ENCODE peak calls at places on chromosome 20, in five cellular contexts. G is Kasumi-1; L is astrocyte of the spinal cord; H is activated CD4-positive, alpha-beta T cell treated with anti-CD3 and anti-CD28 coated beads, Interleukin-2, amount 50 U/mL, for 1 hour; Q is stimulated activated CD8-positive, alpha-beta memory T cell treated with anti-CD3 and anti-CD28 coated beads, Interleukin-15, amount 100 ng/mL, for 24 hours. B is an unnamed sample.

GRCh38 chr20:24695529-24696225 is 226.2 kb downstream of the SYNDIG1 start:
- DNase-seq in H (no peak), Q (no peak), G (no peak), L (no peak), B (no peak)

GRCh38 chr20:20441259-20441658 is 73.4 kb downstream of the INSM1 start:
- DNase-seq in Q (no peak), G (no peak), H (no peak), L (no peak), B (no peak)

GRCh38 chr20:4709261-4710105 is 12.2 kb upstream of the PRND start:
- DNase-seq in L (no peak), H (no peak), Q (no peak), G (no peak), B (no peak)

GRCh38 chr20:36398515-36398914 is 92.4 kb downstream of the DLGAP4 start:
- DNase-seq in L (no peak), Q (no peak), H (no peak), G (no peak), B (no peak)

GRCh38 chr20:13274311-13274965 is 53.4 kb downstream of the ISM1 start:
- DNase-seq in H (no peak), L (no peak), Q (no peak), G (no peak), B (no peak)

GRCh38 chr20:59010321-59010994 is 3.4 kb upstream of the CTSZ start:
- DNase-seq in G (no peak), L (peak; percentile 19), H (no peak), Q (no peak), B (peak; percentile 86)

GRCh38 chr20:57457243-57457761 is 66.1 kb downstream of the RBM38 start:
- DNase-seq in L (no peak), G (no peak), Q (no peak), H (no peak), B (no peak)

GRCh38 chr20:1001981-1002681 is at the start of gene RSPO4:
- DNase-seq in G (no peak), H (no peak), L (no peak), Q (no peak), B (peak; percentile 86)

GRCh38 chr20:37875776-37876175 is 27.2 kb upstream of the VSTM2L start:
- DNase-seq in Q (no peak), G (no peak), H (no peak), L (no peak), B (no peak)

GRCh38 chr20:9454781-9455180 is 59.6 kb upstream of the LAMP5 start:
- DNase-seq in H (no peak), Q (no peak), G (no peak), L (no peak), B (no peak)

GRCh38 chr20:13587370-13587769 is 51.4 kb downstream of the TASP1 start:
- DNase-seq in Q (no peak), L (no peak), G (no peak), H (no peak), B (no peak)

GRCh38 chr20:19692685-19693119 is 65.4 kb upstream of the RIN2 start:
- DNase-seq in Q (peak; percentile 47), L (peak; percentile 65), H (peak; percentile 34), G (peak; percentile 40), B (peak; percentile 47)

GRCh38 chr20:43584448-43585138 is 6.1 kb upstream of the IFT52 start:
- DNase-seq in H (no peak), L (peak; percentile 50), Q (no peak), G (no peak), B (peak; percentile 65)

GRCh38 chr20:7926767-7927166 is 13.5 kb downstream of the HAO1 start:
- DNase-seq in H (no peak), Q (no peak), G (peak; percentile 35), L (peak; percentile 54), B (no peak)

GRCh38 chr20:49859807-49860206 is 47.2 kb downstream of the SLC9A8 start:
- DNase-seq in L (no peak), G (no peak), H (no peak), Q (no peak), B (no peak)

GRCh38 chr20:48921883-48922867 is 664 bp downstream of the ARFGEF2 start:
- DNase-seq in Q (peak; percentile 21), L (peak; percentile 20), H (peak; percentile 8), G (peak; percentile 19), B (peak; percentile 56)

GRCh38 chr20:53222932-53223331 is 250.8 kb downstream of the TSHZ2 start:
- DNase-seq in H (no peak), G (no peak), L (no peak), Q (no peak), B (no peak)